ENCODE peak calls at places on chromosomes 1 and 21, in six cellular contexts. One of them, this sample, is unnamed.

GRCh38 chr1:207060596-207060995 is 7.5 kb downstream of the PFKFB2 start:
- DNase-seq in GM12878: no peak
- DNase-seq in NT2/D1: no peak
- DNase-seq in H1: no peak
- DNase-seq in HepG2: no peak
- DNase-seq in K562: no peak
- DNase-seq in this sample: no peak

GRCh38 chr1:89739013-89739843 is 81.6 kb upstream of the LRRC8D start:
- DNase-seq in H1: no peak
- DNase-seq in HepG2: no peak
- DNase-seq in K562: peak; percentile 59
- DNase-seq in GM12878: no peak
- DNase-seq in NT2/D1: no peak
- DNase-seq in this sample: no peak

GRCh38 chr1:183138301-183138700 is 47.8 kb upstream of the LAMC2 start:
- DNase-seq in GM12878: no peak
- DNase-seq in HepG2: no peak
- DNase-seq in H1: no peak
- DNase-seq in NT2/D1: no peak
- DNase-seq in K562: no peak
- DNase-seq in this sample: no peak

GRCh38 chr1:176765608-176766007 is 302.6 kb downstream of the PAPPA2 start:
- DNase-seq in K562: peak; percentile 4
- DNase-seq in HepG2: no peak
- DNase-seq in H1: no peak
- DNase-seq in NT2/D1: no peak
- DNase-seq in GM12878: no peak
- DNase-seq in this sample: no peak

GRCh38 chr1:15833069-15833679 is 14.3 kb upstream of the SPEN start:
- DNase-seq in GM12878: no peak
- DNase-seq in HepG2: no peak
- DNase-seq in NT2/D1: no peak
- DNase-seq in H1: no peak
- DNase-seq in K562: peak; percentile 86
- DNase-seq in this sample: peak; percentile 47

GRCh38 chr1:54857741-54858665 is 29.0 kb downstream of the DHCR24 start:
- DNase-seq in K562: no peak
- DNase-seq in NT2/D1: no peak
- DNase-seq in GM12878: no peak
- DNase-seq in HepG2: no peak
- DNase-seq in H1: no peak
- DNase-seq in this sample: peak; percentile 53

GRCh38 chr1:111127923-111128643 is 11.8 kb downstream of the DRAM2 start:
- DNase-seq in K562: no peak
- DNase-seq in GM12878: peak; percentile 81
- DNase-seq in HepG2: no peak
- DNase-seq in NT2/D1: no peak
- DNase-seq in H1: no peak
- DNase-seq in this sample: no peak

GRCh38 chr1:5742801-5743200 is 249.4 kb downstream of the NPHP4 start:
- DNase-seq in H1: no peak
- DNase-seq in NT2/D1: no peak
- DNase-seq in K562: no peak
- DNase-seq in GM12878: no peak
- DNase-seq in HepG2: no peak
- DNase-seq in this sample: no peak

GRCh38 chr1:11719313-11720032 is 16.5 kb upstream of the AGTRAP start:
- DNase-seq in GM12878: no peak
- DNase-seq in H1: no peak
- DNase-seq in K562: peak; percentile 85
- DNase-seq in NT2/D1: no peak
- DNase-seq in HepG2: no peak
- DNase-seq in this sample: no peak

GRCh38 chr1:31780632-31781031 is 16.5 kb upstream of the ADGRB2 start:
- DNase-seq in H1: no peak
- DNase-seq in HepG2: no peak
- DNase-seq in GM12878: no peak
- DNase-seq in K562: peak; percentile 56
- DNase-seq in NT2/D1: no peak
- DNase-seq in this sample: no peak

GRCh38 chr21:34593954-34594531 is 20.9 kb downstream of the RCAN1 start:
- DNase-seq in H1: no peak
- DNase-seq in K562: no peak
- DNase-seq in HepG2: no peak
- DNase-seq in NT2/D1: no peak
- DNase-seq in GM12878: no peak
- DNase-seq in this sample: no peak

GRCh38 chr1:77282187-77282865 is 507 bp downstream of the AK5 start:
- DNase-seq in HepG2: no peak
- DNase-seq in GM12878: no peak
- DNase-seq in H1: no peak
- DNase-seq in K562: no peak
- DNase-seq in NT2/D1: peak; percentile 32
- DNase-seq in this sample: no peak

GRCh38 chr1:16047791-16048475 is 4.4 kb downstream of the CLCNKB start:
- DNase-seq in K562: no peak
- DNase-seq in HepG2: no peak
- DNase-seq in GM12878: no peak
- DNase-seq in H1: no peak
- DNase-seq in NT2/D1: no peak
- DNase-seq in this sample: no peak

GRCh38 chr21:44574457-44575306 is 1.2 kb downstream of the KRTAP10-4 start:
- DNase-seq in K562: no peak
- DNase-seq in H1: no peak
- DNase-seq in GM12878: no peak
- DNase-seq in HepG2: peak; percentile 86
- DNase-seq in NT2/D1: no peak
- DNase-seq in this sample: no peak

GRCh38 chr1:153343040-153343681 is 5.5 kb downstream of the PGLYRP4 start:
- DNase-seq in H1: no peak
- DNase-seq in K562: no peak
- DNase-seq in NT2/D1: no peak
- DNase-seq in HepG2: no peak
- DNase-seq in GM12878: no peak
- DNase-seq in this sample: no peak

GRCh38 chr1:205236526-205236925 is 8.8 kb downstream of the TMCC2 start:
- DNase-seq in HepG2: no peak
- DNase-seq in H1: no peak
- DNase-seq in NT2/D1: no peak
- DNase-seq in K562: peak; percentile 27
- DNase-seq in GM12878: no peak
- DNase-seq in this sample: no peak

GRCh38 chr1:194975913-194976312 is 1632.3 kb downstream of the KCNT2 start:
- DNase-seq in GM12878: no peak
- DNase-seq in HepG2: no peak
- DNase-seq in H1: no peak
- DNase-seq in K562: peak; percentile 15
- DNase-seq in NT2/D1: no peak
- DNase-seq in this sample: peak; percentile 67

GRCh38 chr1:204726478-204726877 is 40.9 kb upstream of the LRRN2 start:
- DNase-seq in HepG2: peak; percentile 51
- DNase-seq in NT2/D1: no peak
- DNase-seq in K562: no peak
- DNase-seq in H1: no peak
- DNase-seq in GM12878: no peak
- DNase-seq in this sample: peak; percentile 6

DNA sequence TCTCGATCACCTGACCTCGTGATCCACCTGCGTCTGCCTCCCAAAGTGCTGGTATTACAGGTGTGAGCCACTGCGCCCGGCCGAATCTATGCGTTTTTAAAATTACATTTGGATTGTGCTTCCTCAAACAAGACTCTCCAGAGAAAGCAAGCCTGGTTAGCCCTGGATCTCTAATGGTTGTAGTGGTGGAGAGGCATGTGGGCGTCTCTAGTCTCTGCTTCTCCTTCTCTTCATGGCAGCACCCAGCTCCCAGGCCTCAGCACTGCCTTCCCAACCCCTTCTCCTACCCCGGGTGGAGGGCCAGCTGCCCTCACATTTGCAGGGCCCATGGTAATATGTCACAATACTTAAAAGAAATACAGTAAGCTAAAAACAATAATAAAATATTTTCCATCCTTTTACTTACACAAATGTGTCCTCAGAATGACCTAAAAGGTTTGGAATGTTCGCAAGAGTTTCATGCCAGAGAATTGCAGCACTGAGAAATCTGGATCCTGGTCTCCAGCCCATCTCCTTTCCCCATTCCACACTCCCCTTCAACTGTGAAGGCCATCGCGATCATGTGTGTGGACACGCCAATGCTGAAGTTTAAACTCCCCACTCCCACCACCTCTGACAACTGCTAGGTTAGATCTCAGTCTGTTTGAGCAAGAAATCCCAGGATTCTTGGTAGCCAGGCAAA is 7.0 kb downstream of the OR14I1 start:
- DNase-seq in K562: no peak
- DNase-seq in H1: no peak
- DNase-seq in HepG2: no peak
- DNase-seq in NT2/D1: no peak
- DNase-seq in GM12878: no peak
- DNase-seq in this sample: no peak
- TF ChIP-seq ZNF274 in K562: no peak
- TF ChIP-seq ZNF274 in H1: no peak
- TF ChIP-seq ZNF274 in HepG2: no peak
- TF ChIP-seq ZNF274 in NT2/D1: no peak
- TF ChIP-seq ZNF274 in GM12878: no peak
- TF ChIP-seq ZNF274 in this sample: no peak

GRCh38 chr1:143584508-143584907 is 387.3 kb downstream of the FAM72C start:
- DNase-seq in K562: no peak
- DNase-seq in H1: no peak
- DNase-seq in NT2/D1: no peak
- DNase-seq in GM12878: no peak
- DNase-seq in HepG2: no peak
- DNase-seq in this sample: no peak
- TF ChIP-seq ZNF274 in K562: no peak
- TF ChIP-seq ZNF274 in H1: no peak
- TF ChIP-seq ZNF274 in NT2/D1: no peak
- TF ChIP-seq ZNF274 in GM12878: no peak
- TF ChIP-seq ZNF274 in HepG2: no peak
- TF ChIP-seq ZNF274 in this sample: no peak

GRCh38 chr1:157734328-157734727 is 33.8 kb upstream of the FCRL3 start:
- DNase-seq in NT2/D1: no peak
- DNase-seq in HepG2: no peak
- DNase-seq in K562: no peak
- DNase-seq in H1: no peak
- DNase-seq in GM12878: no peak
- DNase-seq in this sample: no peak

GRCh38 chr1:157732755-157733154 is 32.2 kb upstream of the FCRL3 start:
- DNase-seq in HepG2: no peak
- DNase-seq in H1: no peak
- DNase-seq in K562: no peak
- DNase-seq in NT2/D1: no peak
- DNase-seq in GM12878: no peak
- DNase-seq in this sample: no peak
- TF ChIP-seq ZNF274 in HepG2: no peak
- TF ChIP-seq ZNF274 in H1: no peak
- TF ChIP-seq ZNF274 in K562: no peak
- TF ChIP-seq ZNF274 in NT2/D1: no peak
- TF ChIP-seq ZNF274 in GM12878: no peak
- TF ChIP-seq ZNF274 in this sample: no peak

DNA sequence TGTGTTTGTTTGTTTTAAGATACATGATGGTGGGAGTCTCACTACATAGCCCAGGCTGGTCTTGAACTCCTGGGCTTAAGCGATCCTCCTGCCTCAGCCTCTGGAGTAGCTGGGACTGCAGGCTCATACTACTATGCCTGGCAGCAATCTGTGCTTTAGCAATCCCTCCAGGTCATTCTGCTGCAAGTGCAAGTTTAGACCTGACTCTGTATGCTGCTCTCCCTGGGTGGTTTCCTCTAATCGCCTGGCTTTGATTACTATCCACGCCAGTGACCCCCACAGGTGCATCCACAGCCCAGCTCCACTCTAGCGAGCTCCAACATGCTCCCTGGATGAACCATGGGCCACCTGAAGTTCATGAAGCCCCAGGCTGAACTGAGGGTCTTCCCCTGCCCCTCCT is 15.5 kb upstream of the PABPC4 start:
- DNase-seq in HepG2: no peak
- DNase-seq in GM12878: no peak
- DNase-seq in H1: no peak
- DNase-seq in NT2/D1: no peak
- DNase-seq in K562: no peak
- DNase-seq in this sample: no peak
- TF ChIP-seq ZNF274 in HepG2: no peak
- TF ChIP-seq ZNF274 in GM12878: no peak
- TF ChIP-seq ZNF274 in H1: no peak
- TF ChIP-seq ZNF274 in NT2/D1: no peak
- TF ChIP-seq ZNF274 in K562: no peak
- TF ChIP-seq ZNF274 in this sample: no peak

GRCh38 chr1:19081218-19081893 is 124.9 kb upstream of the IFFO2 start:
- DNase-seq in HepG2: no peak
- DNase-seq in NT2/D1: no peak
- DNase-seq in H1: no peak
- DNase-seq in K562: peak; percentile 88
- DNase-seq in GM12878: no peak
- DNase-seq in this sample: no peak
- TF ChIP-seq ZNF274 in HepG2: no peak
- TF ChIP-seq ZNF274 in NT2/D1: no peak
- TF ChIP-seq ZNF274 in H1: no peak
- TF ChIP-seq ZNF274 in K562: no peak
- TF ChIP-seq ZNF274 in GM12878: no peak
- TF ChIP-seq ZNF274 in this sample: no peak

DNA sequence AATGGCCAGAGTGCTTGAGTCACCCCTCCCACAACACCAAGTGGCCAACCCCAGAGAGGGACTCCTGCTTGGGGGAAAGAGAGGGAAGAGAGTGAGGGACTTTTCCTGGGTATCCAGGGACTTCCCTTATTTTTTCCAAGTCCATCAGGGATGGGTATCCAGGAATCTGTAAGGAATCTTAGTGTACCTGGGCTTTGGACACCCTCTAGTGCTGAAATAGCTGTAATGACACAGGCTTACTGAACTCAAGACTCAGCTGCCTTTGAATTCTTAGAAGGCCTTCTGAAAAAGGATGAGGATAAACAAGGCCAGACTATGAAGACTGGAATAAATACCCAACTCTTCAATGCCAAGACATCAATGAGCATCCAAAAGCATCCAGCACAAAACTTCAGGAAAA is 12.0 kb downstream of the TSHB start:
- DNase-seq in H1: no peak
- DNase-seq in K562: no peak
- DNase-seq in GM12878: no peak
- DNase-seq in NT2/D1: peak; percentile 62
- DNase-seq in HepG2: peak; percentile 59
- DNase-seq in this sample: peak; percentile 46
- TF ChIP-seq ZNF274 in H1: no peak
- TF ChIP-seq ZNF274 in K562: no peak
- TF ChIP-seq ZNF274 in GM12878: no peak
- TF ChIP-seq ZNF274 in NT2/D1: no peak
- TF ChIP-seq ZNF274 in HepG2: no peak
- TF ChIP-seq ZNF274 in this sample: no peak

GRCh38 chr1:7471836-7472235 is 299.3 kb upstream of the VAMP3 start:
- DNase-seq in NT2/D1: no peak
- DNase-seq in HepG2: no peak
- DNase-seq in GM12878: no peak
- DNase-seq in H1: no peak
- DNase-seq in K562: no peak
- DNase-seq in this sample: no peak
- TF ChIP-seq ZNF274 in NT2/D1: no peak
- TF ChIP-seq ZNF274 in HepG2: no peak
- TF ChIP-seq ZNF274 in GM12878: no peak
- TF ChIP-seq ZNF274 in H1: no peak
- TF ChIP-seq ZNF274 in K562: no peak
- TF ChIP-seq ZNF274 in this sample: no peak